ENCODE peak calls at places on chromosomes 3 and 15, in four cellular contexts. Y is RWPE1, D is astrocyte, A is A549. M is an unnamed sample.

GRCh38 chr3:140056047-140056446 is 121.1 kb downstream of the CLSTN2 start:
- DNase-seq in A (no peak), D (no peak), Y (no peak), M (no peak)

GRCh38 chr3:10366681-10367101 is 45.8 kb upstream of the SEC13 start:
- DNase-seq in Y (peak; percentile 85), D (peak; percentile 99), A (peak; percentile 57), M (peak; percentile 98)

GRCh38 chr15:82393671-82394070 is 35.9 kb upstream of the GOLGA6L9 start:
- DNase-seq in A (no peak), Y (no peak), D (peak; percentile 89), M (peak; percentile 13)

GRCh38 chr3:124700880-124701684 is 29.2 kb upstream of the UMPS start:
- DNase-seq in A (no peak), D (peak; percentile 47), Y (no peak), M (no peak)

GRCh38 chr15:81331600-81331999 is 7.7 kb upstream of the STARD5 start:
- DNase-seq in Y (no peak), A (no peak), D (no peak), M (no peak)

GRCh38 chr15:58865420-58865880 is 68.0 kb downstream of the SLTM start:
- DNase-seq in D (no peak), Y (no peak), A (no peak), M (no peak)

GRCh38 chr3:7964899-7965298 is 536.7 kb upstream of the LMCD1 start:
- DNase-seq in A (no peak), D (no peak), Y (no peak), M (no peak)

GRCh38 chr3:172622916-172623700 is 87.8 kb downstream of the NCEH1 start:
- DNase-seq in A (no peak), Y (peak; percentile 45), D (peak; percentile 74), M (peak; percentile 39)

GRCh38 chr15:82298520-82298919 is 35.9 kb downstream of the SAXO2 start:
- DNase-seq in Y (no peak), D (peak; percentile 1), A (no peak), M (no peak)

GRCh38 chr3:12964713-12965612 is 108.3 kb downstream of the IQSEC1 start:
- DNase-seq in Y (no peak), A (no peak), D (no peak), M (no peak)

GRCh38 chr15:88863412-88863811 is 31.9 kb downstream of the HAPLN3 start:
- DNase-seq in A (no peak), D (no peak), Y (no peak), M (no peak)

GRCh38 chr3:114896978-114897377 is 250.1 kb downstream of the ZBTB20 start:
- DNase-seq in Y (no peak), A (no peak), D (no peak), M (no peak)

GRCh38 chr15:56243117-56243773 is 434 bp downstream of the RFX7 start:
- DNase-seq in A (peak; percentile 30), D (peak; percentile 18), Y (peak; percentile 29), M (no peak)

GRCh38 chr3:50350527-50351317 is at the start of the genes CYB561D2 and NPRL2:
- DNase-seq in A (peak; percentile 92), D (peak; percentile 87), Y (peak; percentile 81), M (peak; percentile 93)

GRCh38 chr15:100895721-100896120 is 16.1 kb downstream of the ALDH1A3 start:
- DNase-seq in D (no peak), Y (no peak), A (no peak), M (no peak)

GRCh38 chr3:63353383-63353782 is 75.3 kb downstream of the SYNPR start:
- DNase-seq in A (no peak), Y (peak; percentile 6), D (peak; percentile 67), M (peak; percentile 79)

GRCh38 chr15:44593042-44593736 is 56.2 kb downstream of the EIF3J start:
- DNase-seq in Y (no peak), D (no peak), A (no peak), M (peak; percentile 9)

GRCh38 chr3:8660271-8660731 is 15.7 kb upstream of the SSUH2 start:
- DNase-seq in Y (no peak), D (peak; percentile 83), A (no peak), M (no peak)

GRCh38 chr3:173622156-173622555 is 224.6 kb downstream of the NLGN1 start:
- DNase-seq in Y (no peak), A (no peak), D (peak; percentile 82), M (peak; percentile 53)

GRCh38 chr3:73480187-73480672 is 144.5 kb downstream of the PDZRN3 start:
- DNase-seq in D (no peak), A (no peak), Y (no peak), M (no peak)

GRCh38 chr3:156171517-156172267 is 51.3 kb downstream of the KCNAB1 start:
- DNase-seq in D (no peak), Y (no peak), A (no peak), M (no peak)

GRCh38 chr3:71490692-71491091 is 92.8 kb downstream of the FOXP1 start:
- DNase-seq in A (no peak), Y (no peak), D (no peak), M (no peak)

GRCh38 chr3:149723781-149724180 is 28.5 kb downstream of the COMMD2 start:
- DNase-seq in D (no peak), A (no peak), Y (no peak), M (no peak)

GRCh38 chr3:179421500-179421899 is 29.8 kb downstream of the GNB4 start:
- DNase-seq in Y (peak; percentile 20), D (no peak), A (no peak), M (peak; percentile 47)

GRCh38 chr15:83810110-83810509 is 156.2 kb downstream of the ADAMTSL3 start:
- DNase-seq in A (no peak), D (no peak), Y (peak; percentile 28), M (no peak)

GRCh38 chr3:56025316-56025715 is 443.0 kb downstream of the ERC2 start:
- DNase-seq in D (no peak), Y (no peak), A (no peak), M (no peak)

GRCh38 chr3:101124125-101124524 is 130.9 kb upstream of the ABI3BP start:
- DNase-seq in Y (no peak), D (no peak), A (no peak), M (peak; percentile 36)

GRCh38 chr3:116103868-116104530 is 341.3 kb downstream of the LSAMP start:
- DNase-seq in A (no peak), D (no peak), Y (no peak), M (no peak)

GRCh38 chr3:7209098-7209497 is 348.2 kb downstream of the GRM7 start:
- DNase-seq in Y (no peak), A (no peak), D (no peak), M (no peak)

GRCh38 chr3:64514889-64515288 is 172.9 kb downstream of the ADAMTS9 start:
- DNase-seq in Y (no peak), A (no peak), D (no peak), M (no peak)

GRCh38 chr3:143036557-143036956 is 35.2 kb downstream of the U2SURP start:
- DNase-seq in D (no peak), Y (no peak), A (no peak), M (no peak)

GRCh38 chr3:143037867-143038266 is 36.5 kb downstream of the U2SURP start:
- DNase-seq in A (no peak), D (no peak), Y (no peak), M (no peak)

GRCh38 chr3:143035466-143036214 is 34.3 kb downstream of the U2SURP start:
- DNase-seq in A (no peak), D (no peak), Y (no peak), M (peak; percentile 20)

GRCh38 chr3:143041901-143042300 is 40.5 kb downstream of the U2SURP start:
- DNase-seq in A (no peak), D (no peak), Y (no peak), M (no peak)

DNA sequence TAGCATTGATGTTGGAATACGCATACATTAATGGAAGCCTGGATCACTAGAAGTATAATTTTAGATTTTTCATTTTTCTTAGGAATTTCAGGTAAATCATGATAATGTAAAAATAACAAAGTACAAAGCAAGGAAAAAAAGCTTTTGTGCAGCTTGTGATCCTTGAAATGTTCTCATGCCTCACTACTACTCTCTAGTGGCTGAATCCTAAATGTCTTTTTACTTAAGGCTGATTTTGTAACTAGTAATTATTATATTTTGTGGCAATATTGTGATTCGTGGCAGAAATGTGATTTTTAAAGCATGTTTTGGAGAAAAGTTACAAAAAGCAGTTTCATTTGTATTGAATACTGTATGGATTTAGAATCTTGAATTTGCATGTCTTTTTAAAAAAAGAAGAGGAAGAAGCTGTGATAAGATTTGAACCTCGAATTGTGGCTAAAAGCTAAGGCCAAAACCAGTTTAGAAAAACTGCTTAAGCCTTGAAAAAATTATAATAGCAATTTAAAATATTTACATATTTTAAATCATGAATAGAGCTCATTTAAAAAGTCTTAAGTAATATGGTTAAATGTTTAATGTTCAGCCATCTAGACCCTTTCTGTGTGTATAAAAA is 39.0 kb downstream of the U2SURP start:
- DNase-seq in Y (no peak), D (peak; percentile 19), A (no peak), M (peak; percentile 38)
- TF ChIP-seq CTCF in Y (peak; percentile 53), D (peak; percentile 43), A (peak; percentile 53), M (peak; percentile 75)

DNA sequence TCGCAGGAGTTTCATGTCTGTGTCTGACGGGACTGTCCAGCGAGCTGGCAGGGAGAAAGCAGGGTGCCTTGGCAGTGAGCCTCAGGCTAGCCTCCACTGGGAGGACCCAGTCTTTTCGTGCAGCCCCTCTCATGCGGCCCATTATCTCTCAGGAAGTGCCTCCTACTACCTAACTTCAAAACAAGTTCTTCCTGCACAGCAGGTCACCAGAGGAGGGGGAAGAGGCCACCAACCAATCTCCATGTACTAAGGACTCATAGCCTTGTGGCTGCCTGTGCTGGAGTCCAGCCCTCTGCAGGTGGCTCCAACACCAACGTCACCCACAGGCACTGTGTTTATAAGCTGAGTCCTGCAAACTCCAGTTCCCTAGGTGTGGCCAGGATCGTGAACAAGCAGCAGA is 4.8 kb downstream of the VIPR1 start:
- DNase-seq in A (no peak), D (no peak), Y (no peak), M (no peak)
- TF ChIP-seq CTCF in A (no peak), D (no peak), Y (no peak), M (no peak)

DNA sequence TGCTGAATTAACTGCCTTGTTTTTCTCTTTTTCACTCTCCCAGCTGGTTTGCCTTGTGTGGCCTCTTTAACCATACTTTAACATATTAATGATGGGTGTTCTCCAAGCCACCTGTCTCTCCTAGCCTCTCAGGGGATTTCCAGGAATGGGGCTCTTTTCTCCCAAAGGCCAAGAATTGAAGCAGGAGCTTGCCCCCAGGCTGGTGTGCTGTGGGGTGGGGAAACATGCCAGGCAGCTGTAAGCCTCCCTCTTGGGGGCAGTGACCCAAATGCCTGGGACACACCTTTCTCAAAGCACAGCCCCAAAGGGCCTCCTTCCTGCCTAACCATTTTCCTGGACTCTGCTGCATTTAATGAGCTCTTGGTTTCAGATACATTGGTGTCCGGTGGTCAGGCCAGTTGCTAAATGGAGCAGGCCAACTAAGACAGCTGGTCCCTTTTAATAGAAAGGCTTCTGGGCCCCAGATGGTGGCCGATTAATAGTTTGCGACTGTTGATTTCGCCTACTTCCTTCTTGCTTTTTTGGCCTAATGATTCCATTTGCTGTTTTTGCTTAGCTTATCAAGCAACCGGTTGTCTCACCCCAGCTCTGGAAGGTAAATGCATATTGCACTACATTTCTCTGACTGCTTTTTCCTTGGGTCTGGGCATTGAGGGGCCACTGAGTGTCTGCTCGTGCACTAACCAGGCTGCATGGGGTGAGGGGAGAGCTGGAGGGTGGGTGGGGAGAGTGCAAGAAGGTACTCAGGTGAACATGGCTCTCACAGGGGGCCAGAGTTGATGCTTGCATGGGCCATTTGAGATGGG is 5.8 kb downstream of the ALPK3 start:
- DNase-seq in A (no peak), Y (no peak), D (no peak), M (no peak)
- TF ChIP-seq CTCF in A (no peak), Y (no peak), D (no peak), M (no peak)

DNA sequence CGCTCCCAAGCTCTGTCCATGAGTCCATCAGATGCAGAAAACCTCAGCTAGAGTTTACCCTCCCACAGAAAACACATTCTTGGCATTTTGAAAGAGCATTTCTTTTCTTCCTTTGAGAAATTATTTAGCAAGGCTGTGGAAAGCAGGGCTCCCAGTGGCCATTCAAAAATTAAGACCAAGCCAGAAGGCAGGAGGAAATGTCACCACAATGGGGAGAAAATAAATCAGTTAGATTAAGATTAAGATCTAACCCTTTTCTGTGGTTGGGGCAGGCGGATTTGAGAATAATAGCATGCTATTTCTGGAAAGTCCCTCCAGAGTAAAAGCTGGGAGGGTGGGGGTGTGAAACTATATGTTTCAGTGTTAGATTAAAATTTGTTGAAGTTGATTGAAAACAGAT is 20.2 kb downstream of the LRIG1 start:
- DNase-seq in D (peak; percentile 84), A (no peak), Y (no peak), M (no peak)
- TF ChIP-seq CTCF in D (no peak), A (no peak), Y (no peak), M (no peak)

M was measured in HFFc6.